ENCODE peak calls at places on chromosome 17, in seven cellular contexts. D is H1, P is K562, N is HCT116, L is SK-N-SH, K is GM12878, M is HepG2. B is an unnamed sample. For H3K4me1, the result is how much of the 10 kb centered on the place peaks cover.

GRCh38 chr17:42660692-42661345 is 1.7 kb downstream of the TUBG2 start:
- DNase-seq in P (peak), M (no peak), N (no peak), L (no peak), K (no peak), D (no peak), B (no peak)

GRCh38 chr17:27849474-27850185 is 43.5 kb downstream of the LYRM9 start:
- DNase-seq in P (no peak), M (no peak), K (no peak), N (no peak), D (no peak), L (no peak), B (no peak)

GRCh38 chr17:21278304-21279197 is 6.0 kb upstream of the MAP2K3 start:
- DNase-seq in N (no peak), M (no peak), D (no peak), L (no peak), K (no peak), P (no peak), B (no peak)

GRCh38 chr17:8312726-8313600 is 2.9 kb downstream of the ARHGEF15 start:
- DNase-seq in D (no peak), L (no peak), N (no peak), P (no peak), K (no peak), M (no peak), B (no peak)

GRCh38 chr17:76569607-76570279 is 15.9 kb downstream of the ST6GALNAC2 start:
- DNase-seq in M (peak), L (peak), D (no peak), K (no peak), N (no peak), P (no peak), B (no peak)

GRCh38 chr17:80212109-80212508 is 8.0 kb downstream of the SGSH start:
- DNase-seq in M (no peak), P (no peak), D (no peak), L (no peak), N (no peak), K (no peak), B (no peak)

GRCh38 chr17:50133028-50133768 is 3.2 kb upstream of the SAMD14 start:
- DNase-seq in D (no peak), N (no peak), P (no peak), K (no peak), M (peak), L (peak), B (no peak)

GRCh38 chr17:14559720-14560119 is 258.8 kb downstream of the HS3ST3B1 start:
- DNase-seq in L (no peak), D (no peak), N (no peak), P (no peak), K (no peak), M (no peak), B (no peak)

GRCh38 chr17:60863892-60864673 is 186.4 kb downstream of the BCAS3 start:
- DNase-seq in K (no peak), D (no peak), N (no peak), M (no peak), L (no peak), P (no peak), B (no peak)

GRCh38 chr17:75262112-75262606 is 480 bp downstream of the MRPS7 start:
- DNase-seq in M (peak), N (no peak), P (no peak), L (no peak), D (no peak), K (no peak), B (no peak)

GRCh38 chr17:17564896-17565295 is 26.6 kb downstream of the PEMT start:
- DNase-seq in D (no peak), K (no peak), L (no peak), N (no peak), P (no peak), M (no peak), B (no peak)

GRCh38 chr17:38922538-38923291 is 2.7 kb upstream of the LASP1NB start:
- DNase-seq in L (peak), N (no peak), M (no peak), P (no peak), K (no peak), D (no peak), B (no peak)

GRCh38 chr17:9228408-9229159 is 207.3 kb downstream of the NTN1 start:
- DNase-seq in N (no peak), P (no peak), K (no peak), D (no peak), L (no peak), M (no peak), B (no peak)

GRCh38 chr17:78883533-78884131 is 19.4 kb downstream of the CEP295NL start:
- DNase-seq in N (peak), D (no peak), L (peak), P (no peak), K (no peak), M (peak), B (peak)

GRCh38 chr17:65920996-65921395 is 270.9 kb downstream of the CEP112 start:
- DNase-seq in L (no peak), N (no peak), D (no peak), M (peak), K (no peak), P (no peak), B (no peak)

GRCh38 chr17:35716897-35717839 is 14.3 kb upstream of the RASL10B start:
- DNase-seq in M (no peak), K (no peak), D (no peak), N (no peak), L (no peak), P (no peak), B (no peak)

GRCh38 chr17:67032382-67032781 is 12.0 kb upstream of the CACNG1 start:
- DNase-seq in D (no peak), N (no peak), M (no peak), K (no peak), L (no peak), P (no peak), B (no peak)

GRCh38 chr17:16352303-16352837 is 899 bp downstream of the CENPV start:
- DNase-seq in P (peak), K (no peak), N (no peak), D (no peak), L (peak), M (peak), B (no peak)

GRCh38 chr17:83088451-83089321 is 9.3 kb downstream of the METRNL start:
- DNase-seq in M (no peak), L (no peak), P (no peak), D (no peak), N (no peak), K (no peak), B (no peak)

GRCh38 chr17:83087788-83088360 is 8.5 kb downstream of the METRNL start:
- DNase-seq in M (no peak), D (no peak), P (no peak), N (no peak), K (no peak), L (no peak), B (no peak)

GRCh38 chr17:83086197-83086880 is 6.9 kb downstream of the METRNL start:
- DNase-seq in K (no peak), D (no peak), N (no peak), L (no peak), M (no peak), P (no peak), B (no peak)

GRCh38 chr17:83085526-83086196 is 6.3 kb downstream of the METRNL start:
- DNase-seq in N (no peak), K (no peak), D (no peak), M (no peak), P (no peak), L (no peak), B (no peak)

DNA sequence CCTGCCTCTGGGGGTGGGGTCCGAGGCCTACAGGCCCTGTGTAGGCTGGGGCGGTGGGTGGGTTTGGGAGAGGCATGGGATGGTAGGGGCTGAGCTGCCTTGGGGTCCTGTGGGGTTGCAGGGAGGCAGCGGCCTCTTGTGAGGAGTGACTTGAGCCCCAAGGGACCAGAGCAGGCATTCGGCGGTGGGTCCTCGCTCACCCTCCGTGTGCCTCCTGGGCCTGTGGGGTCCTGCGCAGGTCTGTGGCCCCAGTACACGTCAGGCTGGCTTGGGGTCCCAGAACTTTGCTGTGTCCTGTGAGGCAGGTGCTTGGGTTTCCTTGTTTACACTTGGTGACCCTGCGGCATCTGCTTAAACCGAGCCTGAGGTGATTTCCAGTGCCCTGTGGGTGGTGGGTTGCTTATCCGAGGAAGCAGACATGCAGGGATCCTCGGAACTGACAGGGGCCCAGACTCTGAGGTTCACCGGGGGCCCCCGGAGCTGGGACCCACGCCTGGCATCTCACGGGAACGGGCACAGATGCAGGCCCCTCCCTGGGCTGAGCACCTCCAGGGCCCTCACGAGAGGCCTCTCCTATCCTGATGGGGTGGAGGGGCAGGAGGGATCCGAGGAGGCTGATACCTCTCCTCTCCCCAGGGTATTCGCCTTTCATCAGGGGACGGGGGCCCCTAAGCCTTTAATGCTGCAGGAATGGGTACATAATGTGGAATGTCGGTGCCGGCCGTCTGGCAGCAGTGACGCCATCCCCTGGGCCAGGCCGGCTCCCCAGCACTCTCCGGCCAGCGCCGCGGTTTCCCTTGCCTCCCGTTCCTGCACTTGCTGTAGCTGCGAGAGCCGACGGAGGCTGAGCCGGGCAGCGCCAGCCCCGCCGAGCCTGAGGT is 7.7 kb downstream of the METRNL start:
- DNase-seq in D (no peak), M (no peak), L (no peak), K (no peak), P (no peak), N (no peak), B (no peak)
- TF ChIP-seq SIN3A in D (no peak), M (no peak), L (no peak), K (no peak), P (no peak), N (no peak), B (no peak)

GRCh38 chr17:69572747-69573146 is 158.2 kb downstream of the MAP2K6 start:
- DNase-seq in P (no peak), K (no peak), L (no peak), N (no peak), D (no peak), M (no peak), B (no peak)
- H3K4me1 ChIP-seq in P (under half), K (under half), L (under half), N (under half), D (under half), M (under half), B (under half)

GRCh38 chr17:1226308-1226707 is 43.9 kb upstream of the BHLHA9 start:
- DNase-seq in D (no peak), K (no peak), N (no peak), M (no peak), P (no peak), L (no peak), B (no peak)

GRCh38 chr17:1228752-1229353 is 41.4 kb upstream of the BHLHA9 start:
- DNase-seq in D (no peak), L (peak), K (no peak), M (no peak), N (no peak), P (no peak), B (no peak)

GRCh38 chr17:1229354-1229890 is 40.8 kb upstream of the BHLHA9 start:
- DNase-seq in L (peak), K (no peak), N (no peak), D (no peak), M (no peak), P (peak), B (no peak)

GRCh38 chr17:1227365-1227764 is 42.9 kb upstream of the BHLHA9 start:
- DNase-seq in L (no peak), M (no peak), N (no peak), K (no peak), D (no peak), P (no peak), B (no peak)

DNA sequence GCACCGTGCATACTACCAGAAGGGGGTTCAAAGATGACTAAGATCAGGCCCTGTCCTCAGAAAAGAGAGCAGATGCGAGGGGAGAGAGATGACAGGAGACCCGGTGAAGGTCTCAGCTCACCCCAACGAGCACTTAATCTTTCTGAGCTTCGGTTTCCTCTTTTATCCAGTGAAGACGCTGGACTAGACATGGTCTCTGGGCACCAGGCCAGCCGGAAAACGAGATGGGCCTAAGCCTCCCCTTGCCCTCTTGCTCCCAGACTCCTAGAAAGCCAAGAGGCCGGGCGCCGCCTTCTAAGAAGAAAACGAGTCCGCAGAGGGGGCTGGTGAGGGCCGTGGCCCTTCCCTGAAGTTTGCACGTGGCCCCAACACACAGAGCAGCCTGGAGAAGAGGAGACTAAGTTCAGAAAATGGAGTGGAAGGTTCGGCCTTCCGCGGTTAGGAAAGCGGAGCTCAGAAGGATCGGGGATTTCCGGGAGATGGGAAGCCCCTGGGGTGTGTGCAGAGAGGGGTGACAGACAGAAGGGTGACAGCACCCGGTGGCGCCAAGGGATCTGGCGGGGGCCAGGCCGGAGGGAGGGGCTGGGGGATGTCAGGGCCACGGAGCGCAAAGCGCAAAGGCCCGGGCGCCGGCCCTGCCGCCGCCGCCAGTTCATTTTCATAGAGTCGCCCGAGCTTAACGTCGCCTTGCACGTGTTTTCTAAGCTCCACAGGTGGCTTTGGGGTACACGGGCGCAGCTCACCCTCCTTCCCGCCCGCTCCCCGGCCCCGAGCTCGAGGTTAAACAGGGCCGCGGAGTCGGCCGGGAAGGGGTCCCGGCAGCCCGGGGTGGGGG is 42.1 kb upstream of the BHLHA9 start:
- DNase-seq in D (no peak), K (peak), P (no peak), N (no peak), L (no peak), M (no peak), B (no peak)
- TF ChIP-seq SIN3A in D (no peak), K (peak), P (no peak), N (no peak), L (no peak), M (no peak), B (no peak)

DNA sequence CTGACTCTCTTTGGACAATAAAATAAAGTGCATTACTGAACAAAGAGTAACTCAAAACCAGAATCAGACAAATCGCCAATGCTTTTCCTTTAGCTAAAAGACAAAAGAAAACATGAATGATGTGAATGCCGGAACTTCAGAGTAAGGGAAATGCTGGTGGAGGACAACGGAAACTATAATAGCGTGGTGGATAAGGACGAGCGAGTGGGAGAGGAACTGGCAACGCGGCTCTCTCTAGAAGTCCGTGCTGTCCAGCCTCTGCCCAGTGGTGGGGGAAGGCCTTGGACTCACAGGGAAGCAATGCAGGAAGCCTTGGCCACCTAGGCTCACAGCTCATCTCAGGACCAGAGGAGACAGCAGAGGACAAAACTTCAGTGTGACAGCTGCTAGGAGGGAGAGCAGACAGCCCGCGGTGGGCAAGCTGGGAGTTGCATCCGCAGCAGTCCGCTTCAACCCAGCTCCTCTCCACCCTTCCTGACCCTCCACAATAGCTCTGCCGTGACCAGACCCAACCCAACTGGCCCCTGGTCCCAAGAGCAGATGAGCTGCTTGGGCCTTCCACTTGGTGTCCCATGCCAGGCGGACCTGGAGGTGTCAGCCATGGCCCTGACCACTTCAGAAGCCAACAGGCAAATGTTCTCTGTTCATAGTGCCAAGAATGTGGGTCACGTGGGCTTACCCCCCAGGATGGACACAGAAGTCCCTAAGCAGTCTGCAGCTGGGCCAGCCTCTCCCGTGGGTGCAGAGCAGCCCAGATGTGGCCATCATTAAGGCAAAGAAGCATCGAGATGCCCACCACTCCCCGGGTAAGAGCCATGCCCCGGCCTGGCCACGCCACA is 5.3 kb upstream of the FAAP100 start:
- DNase-seq in K (no peak), M (no peak), N (no peak), L (no peak), D (no peak), P (no peak), B (no peak)
- H3K4me1 ChIP-seq in K (under half), M (under half), N (under half), L (under half), D (under half), P (half or more), B (half or more)